ENCODE peak calls at places on chromosomes 7 and 10, in ten cellular contexts. One of them, this sample, is unnamed.

GRCh38 chr7:151061241-151062110 is 2.1 kb downstream of the SLC4A2 start:
- DNase-seq in iPS-NIHi11: no peak
- DNase-seq in cardiac fibroblast: no peak
- DNase-seq in fibroblast of lung: no peak
- DNase-seq in AG04449: no peak
- DNase-seq in RWPE1: no peak
- DNase-seq in left colon: no peak
- DNase-seq in NCI-H1417: peak
- DNase-seq in stimulated activated CD8-positive, alpha-beta memory T cell treated with anti-CD3 and anti-CD28 coated beads, Interleukin-2, amount 100 ng/mL, for 48 hours: no peak
- DNase-seq in globus pallidus: no peak
- DNase-seq in this sample: no peak

GRCh38 chr10:43136995-43137700 is 1.1 kb upstream of the CSGALNACT2 start:
- DNase-seq in iPS-NIHi11: no peak
- DNase-seq in cardiac fibroblast: peak
- DNase-seq in fibroblast of lung: peak
- DNase-seq in AG04449: no peak
- DNase-seq in RWPE1: no peak
- DNase-seq in left colon: no peak
- DNase-seq in NCI-H1417: no peak
- DNase-seq in stimulated activated CD8-positive, alpha-beta memory T cell treated with anti-CD3 and anti-CD28 coated beads, Interleukin-2, amount 100 ng/mL, for 48 hours: no peak
- DNase-seq in globus pallidus: no peak
- DNase-seq in this sample: no peak

GRCh38 chr7:122257056-122257455 is 47.5 kb downstream of the FEZF1 start:
- DNase-seq in iPS-NIHi11: no peak
- DNase-seq in cardiac fibroblast: no peak
- DNase-seq in fibroblast of lung: no peak
- DNase-seq in AG04449: no peak
- DNase-seq in RWPE1: no peak
- DNase-seq in left colon: no peak
- DNase-seq in NCI-H1417: no peak
- DNase-seq in stimulated activated CD8-positive, alpha-beta memory T cell treated with anti-CD3 and anti-CD28 coated beads, Interleukin-2, amount 100 ng/mL, for 48 hours: no peak
- DNase-seq in globus pallidus: no peak
- DNase-seq in this sample: no peak

GRCh38 chr10:110206988-110207804 is at the start of gene MXI1:
- DNase-seq in iPS-NIHi11: peak
- DNase-seq in cardiac fibroblast: peak
- DNase-seq in fibroblast of lung: peak
- DNase-seq in AG04449: no peak
- DNase-seq in RWPE1: peak
- DNase-seq in left colon: peak
- DNase-seq in NCI-H1417: peak
- DNase-seq in stimulated activated CD8-positive, alpha-beta memory T cell treated with anti-CD3 and anti-CD28 coated beads, Interleukin-2, amount 100 ng/mL, for 48 hours: no peak
- DNase-seq in globus pallidus: peak
- DNase-seq in this sample: peak

GRCh38 chr7:16062269-16062668 is 359.1 kb downstream of the CRPPA start:
- DNase-seq in iPS-NIHi11: no peak
- DNase-seq in cardiac fibroblast: peak
- DNase-seq in fibroblast of lung: peak
- DNase-seq in AG04449: peak
- DNase-seq in RWPE1: no peak
- DNase-seq in left colon: no peak
- DNase-seq in NCI-H1417: no peak
- DNase-seq in stimulated activated CD8-positive, alpha-beta memory T cell treated with anti-CD3 and anti-CD28 coated beads, Interleukin-2, amount 100 ng/mL, for 48 hours: no peak
- DNase-seq in globus pallidus: no peak
- DNase-seq in this sample: peak

GRCh38 chr7:152624218-152624617 is 51.7 kb downstream of the XRCC2 start:
- DNase-seq in iPS-NIHi11: no peak
- DNase-seq in cardiac fibroblast: no peak
- DNase-seq in fibroblast of lung: no peak
- DNase-seq in AG04449: no peak
- DNase-seq in RWPE1: no peak
- DNase-seq in left colon: no peak
- DNase-seq in NCI-H1417: no peak
- DNase-seq in stimulated activated CD8-positive, alpha-beta memory T cell treated with anti-CD3 and anti-CD28 coated beads, Interleukin-2, amount 100 ng/mL, for 48 hours: no peak
- DNase-seq in globus pallidus: no peak
- DNase-seq in this sample: no peak

GRCh38 chr7:37908221-37908788 is 8.3 kb downstream of the SFRP4 start:
- DNase-seq in iPS-NIHi11: no peak
- DNase-seq in cardiac fibroblast: peak
- DNase-seq in fibroblast of lung: peak
- DNase-seq in AG04449: peak
- DNase-seq in RWPE1: no peak
- DNase-seq in left colon: no peak
- DNase-seq in NCI-H1417: no peak
- DNase-seq in stimulated activated CD8-positive, alpha-beta memory T cell treated with anti-CD3 and anti-CD28 coated beads, Interleukin-2, amount 100 ng/mL, for 48 hours: no peak
- DNase-seq in globus pallidus: no peak
- DNase-seq in this sample: no peak

GRCh38 chr7:144830811-144831210 is 5.0 kb downstream of the TPK1 start:
- DNase-seq in iPS-NIHi11: no peak
- DNase-seq in cardiac fibroblast: peak
- DNase-seq in fibroblast of lung: peak
- DNase-seq in AG04449: no peak
- DNase-seq in RWPE1: no peak
- DNase-seq in left colon: no peak
- DNase-seq in NCI-H1417: no peak
- DNase-seq in stimulated activated CD8-positive, alpha-beta memory T cell treated with anti-CD3 and anti-CD28 coated beads, Interleukin-2, amount 100 ng/mL, for 48 hours: no peak
- DNase-seq in globus pallidus: no peak
- DNase-seq in this sample: no peak

GRCh38 chr7:1156782-1157535 is 3.0 kb downstream of the ZFAND2A start:
- DNase-seq in iPS-NIHi11: no peak
- DNase-seq in cardiac fibroblast: peak
- DNase-seq in fibroblast of lung: peak
- DNase-seq in AG04449: no peak
- DNase-seq in RWPE1: no peak
- DNase-seq in left colon: peak
- DNase-seq in NCI-H1417: no peak
- DNase-seq in stimulated activated CD8-positive, alpha-beta memory T cell treated with anti-CD3 and anti-CD28 coated beads, Interleukin-2, amount 100 ng/mL, for 48 hours: no peak
- DNase-seq in globus pallidus: no peak
- DNase-seq in this sample: no peak

GRCh38 chr7:95476904-95477594 is 8.7 kb upstream of the ASB4 start:
- DNase-seq in iPS-NIHi11: peak
- DNase-seq in cardiac fibroblast: peak
- DNase-seq in fibroblast of lung: peak
- DNase-seq in AG04449: no peak
- DNase-seq in RWPE1: peak
- DNase-seq in left colon: peak
- DNase-seq in NCI-H1417: peak
- DNase-seq in stimulated activated CD8-positive, alpha-beta memory T cell treated with anti-CD3 and anti-CD28 coated beads, Interleukin-2, amount 100 ng/mL, for 48 hours: peak
- DNase-seq in globus pallidus: peak
- DNase-seq in this sample: peak

GRCh38 chr10:132396495-132397035 is 435 bp upstream of the PWWP2B start:
- DNase-seq in iPS-NIHi11: peak
- DNase-seq in cardiac fibroblast: peak
- DNase-seq in fibroblast of lung: peak
- DNase-seq in AG04449: no peak
- DNase-seq in RWPE1: peak
- DNase-seq in left colon: peak
- DNase-seq in NCI-H1417: no peak
- DNase-seq in stimulated activated CD8-positive, alpha-beta memory T cell treated with anti-CD3 and anti-CD28 coated beads, Interleukin-2, amount 100 ng/mL, for 48 hours: peak
- DNase-seq in globus pallidus: no peak
- DNase-seq in this sample: peak

GRCh38 chr7:157016024-157016351 is 5.5 kb upstream of the MNX1 start:
- DNase-seq in iPS-NIHi11: no peak
- DNase-seq in cardiac fibroblast: no peak
- DNase-seq in fibroblast of lung: no peak
- DNase-seq in AG04449: no peak
- DNase-seq in RWPE1: no peak
- DNase-seq in left colon: no peak
- DNase-seq in NCI-H1417: no peak
- DNase-seq in stimulated activated CD8-positive, alpha-beta memory T cell treated with anti-CD3 and anti-CD28 coated beads, Interleukin-2, amount 100 ng/mL, for 48 hours: no peak
- DNase-seq in globus pallidus: no peak
- DNase-seq in this sample: no peak

GRCh38 chr10:111766464-111766863 is 417.1 kb downstream of the GPAM start:
- DNase-seq in iPS-NIHi11: no peak
- DNase-seq in cardiac fibroblast: no peak
- DNase-seq in fibroblast of lung: no peak
- DNase-seq in AG04449: no peak
- DNase-seq in RWPE1: no peak
- DNase-seq in left colon: no peak
- DNase-seq in NCI-H1417: no peak
- DNase-seq in stimulated activated CD8-positive, alpha-beta memory T cell treated with anti-CD3 and anti-CD28 coated beads, Interleukin-2, amount 100 ng/mL, for 48 hours: no peak
- DNase-seq in globus pallidus: no peak
- DNase-seq in this sample: no peak

GRCh38 chr7:16874061-16874460 is 7.7 kb downstream of the AGR3 start:
- DNase-seq in iPS-NIHi11: no peak
- DNase-seq in cardiac fibroblast: no peak
- DNase-seq in fibroblast of lung: no peak
- DNase-seq in AG04449: no peak
- DNase-seq in RWPE1: no peak
- DNase-seq in left colon: no peak
- DNase-seq in NCI-H1417: no peak
- DNase-seq in stimulated activated CD8-positive, alpha-beta memory T cell treated with anti-CD3 and anti-CD28 coated beads, Interleukin-2, amount 100 ng/mL, for 48 hours: no peak
- DNase-seq in globus pallidus: no peak
- DNase-seq in this sample: no peak

GRCh38 chr7:155991470-155991869 is 179.2 kb upstream of the SHH start:
- DNase-seq in iPS-NIHi11: no peak
- DNase-seq in cardiac fibroblast: no peak
- DNase-seq in fibroblast of lung: no peak
- DNase-seq in AG04449: no peak
- DNase-seq in RWPE1: no peak
- DNase-seq in left colon: no peak
- DNase-seq in NCI-H1417: no peak
- DNase-seq in stimulated activated CD8-positive, alpha-beta memory T cell treated with anti-CD3 and anti-CD28 coated beads, Interleukin-2, amount 100 ng/mL, for 48 hours: no peak
- DNase-seq in globus pallidus: no peak
- DNase-seq in this sample: no peak

GRCh38 chr10:110355922-110356627 is 51.4 kb upstream of the SMNDC1 start:
- DNase-seq in iPS-NIHi11: no peak
- DNase-seq in cardiac fibroblast: no peak
- DNase-seq in fibroblast of lung: no peak
- DNase-seq in AG04449: no peak
- DNase-seq in RWPE1: no peak
- DNase-seq in left colon: no peak
- DNase-seq in NCI-H1417: no peak
- DNase-seq in stimulated activated CD8-positive, alpha-beta memory T cell treated with anti-CD3 and anti-CD28 coated beads, Interleukin-2, amount 100 ng/mL, for 48 hours: no peak
- DNase-seq in globus pallidus: no peak
- DNase-seq in this sample: peak

GRCh38 chr7:115136796-115137443 is 215.0 kb downstream of the MDFIC start:
- DNase-seq in iPS-NIHi11: no peak
- DNase-seq in cardiac fibroblast: no peak
- DNase-seq in fibroblast of lung: no peak
- DNase-seq in AG04449: no peak
- DNase-seq in RWPE1: no peak
- DNase-seq in left colon: no peak
- DNase-seq in NCI-H1417: no peak
- DNase-seq in stimulated activated CD8-positive, alpha-beta memory T cell treated with anti-CD3 and anti-CD28 coated beads, Interleukin-2, amount 100 ng/mL, for 48 hours: no peak
- DNase-seq in globus pallidus: no peak
- DNase-seq in this sample: no peak

This sample was measured in CD4-positive, alpha-beta memory T cell.